ENCODE peak calls at places on chromosome 7, in eight cellular contexts. One of them, this sample, is unnamed.
A peak's percentile ranks its signal among the peaks of the same experiment; 100 is the strongest.

GRCh38 chr7:77538186-77538907 is 1.3 kb downstream of the PTPN12 start:
- DNase-seq in OCI-M1: peak; percentile 88
- DNase-seq in naive thymus-derived CD8-positive, alpha-beta T cell: peak; percentile 11
- DNase-seq in C1 segment of cervical spinal cord: peak; percentile 44
- DNase-seq in activated CD8-positive, alpha-beta memory T cell treated with anti-CD3 and anti-CD28 coated beads for 24 hours: no peak
- DNase-seq in HFF-Myc: peak; percentile 87
- DNase-seq in choroid plexus epithelial cell: peak; percentile 85
- DNase-seq in stimulated activated CD8-positive, alpha-beta memory T cell treated with anti-CD3 and anti-CD28 coated beads, Interleukin-4, amount 100 ng/mL, for 24 hours: no peak
- DNase-seq in this sample: peak; percentile 86

GRCh38 chr7:87483131-87483530 is 7.7 kb upstream of the ABCB4 start:
- DNase-seq in activated CD8-positive, alpha-beta memory T cell treated with anti-CD3 and anti-CD28 coated beads for 24 hours: no peak
- DNase-seq in OCI-M1: no peak
- DNase-seq in HFF-Myc: no peak
- DNase-seq in choroid plexus epithelial cell: no peak
- DNase-seq in naive thymus-derived CD8-positive, alpha-beta T cell: no peak
- DNase-seq in stimulated activated CD8-positive, alpha-beta memory T cell treated with anti-CD3 and anti-CD28 coated beads, Interleukin-4, amount 100 ng/mL, for 24 hours: no peak
- DNase-seq in C1 segment of cervical spinal cord: no peak
- DNase-seq in this sample: no peak

GRCh38 chr7:157481389-157481788 is 144.6 kb downstream of the DNAJB6 start:
- DNase-seq in choroid plexus epithelial cell: no peak
- DNase-seq in stimulated activated CD8-positive, alpha-beta memory T cell treated with anti-CD3 and anti-CD28 coated beads, Interleukin-4, amount 100 ng/mL, for 24 hours: no peak
- DNase-seq in OCI-M1: no peak
- DNase-seq in naive thymus-derived CD8-positive, alpha-beta T cell: no peak
- DNase-seq in HFF-Myc: no peak
- DNase-seq in C1 segment of cervical spinal cord: no peak
- DNase-seq in activated CD8-positive, alpha-beta memory T cell treated with anti-CD3 and anti-CD28 coated beads for 24 hours: no peak
- DNase-seq in this sample: peak; percentile 1

GRCh38 chr7:116796471-116796870 is 65.9 kb upstream of the CAPZA2 start:
- DNase-seq in C1 segment of cervical spinal cord: no peak
- DNase-seq in choroid plexus epithelial cell: no peak
- DNase-seq in stimulated activated CD8-positive, alpha-beta memory T cell treated with anti-CD3 and anti-CD28 coated beads, Interleukin-4, amount 100 ng/mL, for 24 hours: no peak
- DNase-seq in activated CD8-positive, alpha-beta memory T cell treated with anti-CD3 and anti-CD28 coated beads for 24 hours: no peak
- DNase-seq in OCI-M1: no peak
- DNase-seq in naive thymus-derived CD8-positive, alpha-beta T cell: no peak
- DNase-seq in HFF-Myc: no peak
- DNase-seq in this sample: no peak

GRCh38 chr7:106485031-106485551 is 175.9 kb downstream of the CCDC71L start:
- DNase-seq in choroid plexus epithelial cell: peak; percentile 77
- DNase-seq in C1 segment of cervical spinal cord: no peak
- DNase-seq in activated CD8-positive, alpha-beta memory T cell treated with anti-CD3 and anti-CD28 coated beads for 24 hours: peak; percentile 69
- DNase-seq in OCI-M1: no peak
- DNase-seq in naive thymus-derived CD8-positive, alpha-beta T cell: no peak
- DNase-seq in stimulated activated CD8-positive, alpha-beta memory T cell treated with anti-CD3 and anti-CD28 coated beads, Interleukin-4, amount 100 ng/mL, for 24 hours: no peak
- DNase-seq in HFF-Myc: peak; percentile 73
- DNase-seq in this sample: no peak

GRCh38 chr7:140317597-140317996 is 80.7 kb downstream of the SLC37A3 start:
- DNase-seq in naive thymus-derived CD8-positive, alpha-beta T cell: no peak
- DNase-seq in HFF-Myc: no peak
- DNase-seq in C1 segment of cervical spinal cord: no peak
- DNase-seq in OCI-M1: peak; percentile 15
- DNase-seq in activated CD8-positive, alpha-beta memory T cell treated with anti-CD3 and anti-CD28 coated beads for 24 hours: no peak
- DNase-seq in choroid plexus epithelial cell: no peak
- DNase-seq in stimulated activated CD8-positive, alpha-beta memory T cell treated with anti-CD3 and anti-CD28 coated beads, Interleukin-4, amount 100 ng/mL, for 24 hours: no peak
- DNase-seq in this sample: no peak

GRCh38 chr7:1020849-1021251 is 23.5 kb upstream of the GPR146 start:
- DNase-seq in activated CD8-positive, alpha-beta memory T cell treated with anti-CD3 and anti-CD28 coated beads for 24 hours: no peak
- DNase-seq in C1 segment of cervical spinal cord: no peak
- DNase-seq in choroid plexus epithelial cell: no peak
- DNase-seq in HFF-Myc: no peak
- DNase-seq in naive thymus-derived CD8-positive, alpha-beta T cell: no peak
- DNase-seq in OCI-M1: no peak
- DNase-seq in stimulated activated CD8-positive, alpha-beta memory T cell treated with anti-CD3 and anti-CD28 coated beads, Interleukin-4, amount 100 ng/mL, for 24 hours: no peak
- DNase-seq in this sample: no peak

GRCh38 chr7:151472644-151473380 is 32.9 kb upstream of the CRYGN start:
- DNase-seq in HFF-Myc: no peak
- DNase-seq in C1 segment of cervical spinal cord: no peak
- DNase-seq in activated CD8-positive, alpha-beta memory T cell treated with anti-CD3 and anti-CD28 coated beads for 24 hours: no peak
- DNase-seq in OCI-M1: no peak
- DNase-seq in choroid plexus epithelial cell: peak; percentile 57
- DNase-seq in naive thymus-derived CD8-positive, alpha-beta T cell: no peak
- DNase-seq in stimulated activated CD8-positive, alpha-beta memory T cell treated with anti-CD3 and anti-CD28 coated beads, Interleukin-4, amount 100 ng/mL, for 24 hours: no peak
- DNase-seq in this sample: no peak

GRCh38 chr7:128408709-128409434 is 910 bp downstream of the IMPDH1 start:
- DNase-seq in activated CD8-positive, alpha-beta memory T cell treated with anti-CD3 and anti-CD28 coated beads for 24 hours: no peak
- DNase-seq in naive thymus-derived CD8-positive, alpha-beta T cell: no peak
- DNase-seq in C1 segment of cervical spinal cord: no peak
- DNase-seq in stimulated activated CD8-positive, alpha-beta memory T cell treated with anti-CD3 and anti-CD28 coated beads, Interleukin-4, amount 100 ng/mL, for 24 hours: no peak
- DNase-seq in choroid plexus epithelial cell: peak; percentile 40
- DNase-seq in HFF-Myc: no peak
- DNase-seq in OCI-M1: no peak
- DNase-seq in this sample: peak; percentile 73

GRCh38 chr7:105806592-105807266 is 69.7 kb downstream of the ATXN7L1 start:
- DNase-seq in stimulated activated CD8-positive, alpha-beta memory T cell treated with anti-CD3 and anti-CD28 coated beads, Interleukin-4, amount 100 ng/mL, for 24 hours: peak; percentile 52
- DNase-seq in choroid plexus epithelial cell: peak; percentile 82
- DNase-seq in C1 segment of cervical spinal cord: no peak
- DNase-seq in OCI-M1: no peak
- DNase-seq in HFF-Myc: peak; percentile 59
- DNase-seq in activated CD8-positive, alpha-beta memory T cell treated with anti-CD3 and anti-CD28 coated beads for 24 hours: peak; percentile 79
- DNase-seq in naive thymus-derived CD8-positive, alpha-beta T cell: no peak
- DNase-seq in this sample: peak; percentile 66

GRCh38 chr7:132547806-132548205 is 28.5 kb downstream of the PLXNA4 start:
- DNase-seq in naive thymus-derived CD8-positive, alpha-beta T cell: no peak
- DNase-seq in choroid plexus epithelial cell: no peak
- DNase-seq in C1 segment of cervical spinal cord: no peak
- DNase-seq in OCI-M1: no peak
- DNase-seq in HFF-Myc: no peak
- DNase-seq in stimulated activated CD8-positive, alpha-beta memory T cell treated with anti-CD3 and anti-CD28 coated beads, Interleukin-4, amount 100 ng/mL, for 24 hours: no peak
- DNase-seq in activated CD8-positive, alpha-beta memory T cell treated with anti-CD3 and anti-CD28 coated beads for 24 hours: no peak
- DNase-seq in this sample: no peak

GRCh38 chr7:140190588-140190987 is 13.8 kb upstream of the KDM7A start:
- DNase-seq in activated CD8-positive, alpha-beta memory T cell treated with anti-CD3 and anti-CD28 coated beads for 24 hours: no peak
- DNase-seq in OCI-M1: no peak
- DNase-seq in stimulated activated CD8-positive, alpha-beta memory T cell treated with anti-CD3 and anti-CD28 coated beads, Interleukin-4, amount 100 ng/mL, for 24 hours: no peak
- DNase-seq in HFF-Myc: no peak
- DNase-seq in naive thymus-derived CD8-positive, alpha-beta T cell: no peak
- DNase-seq in choroid plexus epithelial cell: no peak
- DNase-seq in C1 segment of cervical spinal cord: no peak
- DNase-seq in this sample: no peak

GRCh38 chr7:78055160-78055559 is 256.6 kb downstream of the PHTF2 start:
- DNase-seq in HFF-Myc: no peak
- DNase-seq in choroid plexus epithelial cell: no peak
- DNase-seq in OCI-M1: no peak
- DNase-seq in naive thymus-derived CD8-positive, alpha-beta T cell: no peak
- DNase-seq in activated CD8-positive, alpha-beta memory T cell treated with anti-CD3 and anti-CD28 coated beads for 24 hours: no peak
- DNase-seq in C1 segment of cervical spinal cord: no peak
- DNase-seq in stimulated activated CD8-positive, alpha-beta memory T cell treated with anti-CD3 and anti-CD28 coated beads, Interleukin-4, amount 100 ng/mL, for 24 hours: no peak
- DNase-seq in this sample: no peak

GRCh38 chr7:124072603-124073324 is 39.9 kb upstream of the TMEM229A start:
- DNase-seq in activated CD8-positive, alpha-beta memory T cell treated with anti-CD3 and anti-CD28 coated beads for 24 hours: no peak
- DNase-seq in HFF-Myc: peak; percentile 14
- DNase-seq in C1 segment of cervical spinal cord: no peak
- DNase-seq in OCI-M1: peak; percentile 4
- DNase-seq in choroid plexus epithelial cell: peak; percentile 70
- DNase-seq in naive thymus-derived CD8-positive, alpha-beta T cell: no peak
- DNase-seq in stimulated activated CD8-positive, alpha-beta memory T cell treated with anti-CD3 and anti-CD28 coated beads, Interleukin-4, amount 100 ng/mL, for 24 hours: no peak
- DNase-seq in this sample: no peak

This sample was measured in ureter.